ENCODE peak calls at places on chromosomes 13 and 19, in six cellular contexts. N is psoas muscle; O is body of pancreas; C is fibroblast of lung; F is CD8-positive, alpha-beta T cell; B is aorta. Q is an unnamed sample.

GRCh38 chr19:51407631-51408131 is 9.8 kb downstream of the SIGLEC10 start:
- DNase-seq in N (no peak), O (peak; percentile 25), C (no peak), F (no peak), B (no peak), Q (no peak)

GRCh38 chr13:113562085-113562749 is 22.3 kb upstream of the TFDP1 start:
- DNase-seq in N (peak; percentile 73), O (peak; percentile 46), C (peak; percentile 75), F (peak; percentile 18), B (no peak), Q (peak; percentile 70)

GRCh38 chr13:98966019-98966418 is 11.8 kb downstream of the DOCK9 start:
- DNase-seq in N (no peak), O (no peak), C (no peak), F (no peak), B (no peak), Q (no peak)

GRCh38 chr13:111328111-111328802 is 7.8 kb downstream of the TEX29 start:
- DNase-seq in N (no peak), O (no peak), C (no peak), F (no peak), B (no peak), Q (no peak)

GRCh38 chr13:44523176-44524017 is 52.7 kb downstream of the TSC22D1 start:
- DNase-seq in N (no peak), O (peak; percentile 27), C (peak; percentile 90), F (no peak), B (no peak), Q (no peak)

GRCh38 chr13:25137624-25137892 is 34.5 kb downstream of the AMER2 start:
- DNase-seq in N (no peak), O (no peak), C (no peak), F (no peak), B (no peak), Q (no peak)

GRCh38 chr19:47779524-47780214 is 1.2 kb downstream of the SELENOW start:
- DNase-seq in N (peak; percentile 90), O (peak; percentile 61), C (no peak), F (no peak), B (peak; percentile 77), Q (peak; percentile 66)

GRCh38 chr13:57874530-57874929 is 243.0 kb downstream of the PCDH17 start:
- DNase-seq in N (no peak), O (no peak), C (peak; percentile 44), F (no peak), B (no peak), Q (no peak)

GRCh38 chr13:49821216-49821820 is 28.8 kb upstream of the KPNA3 start:
- DNase-seq in N (no peak), O (no peak), C (no peak), F (no peak), B (no peak), Q (no peak)

GRCh38 chr19:45187421-45188100 is 9.0 kb downstream of the BLOC1S3 start:
- DNase-seq in N (no peak), O (no peak), C (no peak), F (no peak), B (no peak), Q (no peak)

GRCh38 chr13:106566682-106567420 is 1.1 kb downstream of the ARGLU1 start:
- DNase-seq in N (peak; percentile 74), O (peak; percentile 65), C (peak; percentile 60), F (peak; percentile 13), B (peak; percentile 76), Q (peak; percentile 63)

GRCh38 chr13:94249512-94249911 is 230.0 kb downstream of the DCT start:
- DNase-seq in N (no peak), O (no peak), C (peak; percentile 94), F (no peak), B (no peak), Q (no peak)

GRCh38 chr19:45424191-45425058 is 708 bp upstream of the ERCC1 start:
- DNase-seq in N (peak; percentile 86), O (peak; percentile 81), C (peak; percentile 97), F (no peak), B (peak; percentile 88), Q (peak; percentile 84)

GRCh38 chr13:100646030-100646673 is 28.4 kb downstream of the TMTC4 start:
- DNase-seq in N (no peak), O (no peak), C (peak; percentile 40), F (no peak), B (no peak), Q (no peak)

GRCh38 chr13:110363009-110363408 is 55.9 kb downstream of the COL4A2 start:
- DNase-seq in N (no peak), O (no peak), C (no peak), F (no peak), B (peak; percentile 67), Q (peak; percentile 84)

GRCh38 chr19:3774621-3775373 is 2.8 kb upstream of the RAX2 start:
- DNase-seq in N (no peak), O (no peak), C (no peak), F (no peak), B (no peak), Q (peak; percentile 56)

GRCh38 chr19:28519950-28520861 is 692.7 kb downstream of the UQCRFS1 start:
- DNase-seq in N (peak; percentile 86), O (peak; percentile 56), C (peak; percentile 72), F (no peak), B (no peak), Q (no peak)

DNA sequence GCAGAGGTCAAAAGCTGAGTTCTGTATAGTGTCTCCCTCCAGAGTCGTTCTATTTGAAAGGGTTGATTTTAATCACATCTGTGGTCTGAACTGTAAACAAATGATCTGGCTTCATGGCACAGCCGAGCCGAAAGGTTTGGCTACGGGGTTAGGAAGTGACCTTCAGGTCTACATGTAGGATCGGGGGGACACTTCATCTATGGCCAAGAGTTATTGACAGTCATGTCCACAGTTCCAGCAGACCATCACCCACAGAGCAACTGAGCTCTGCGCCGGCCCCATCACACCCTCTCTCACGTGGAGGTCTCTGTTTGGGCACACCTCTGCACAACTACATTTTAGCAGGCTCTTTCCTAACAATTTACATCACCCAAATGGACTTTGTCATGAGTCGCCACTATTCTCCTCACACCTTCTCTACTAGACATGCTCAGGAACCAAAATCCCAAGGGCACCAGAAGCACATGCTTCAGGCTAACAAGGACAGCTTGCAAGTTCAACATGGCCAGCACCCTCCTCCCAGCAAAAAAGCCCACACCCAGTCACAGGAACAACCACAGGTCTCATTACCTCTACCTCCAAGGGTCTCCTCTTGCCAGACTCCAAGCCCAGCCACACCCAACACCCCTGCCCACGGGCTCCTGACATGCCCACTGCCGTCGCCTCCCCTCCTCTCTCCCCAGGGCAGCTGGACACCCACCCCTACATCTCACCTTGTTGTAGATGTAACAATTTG is 36.1 kb upstream of the EPHX3 start:
- DNase-seq in N (no peak), O (no peak), C (no peak), F (no peak), B (peak; percentile 12), Q (no peak)
- H3K4me1 ChIP-seq in N (peaks cover 74% of the 10 kb centered on the region), O (peaks cover 76% of the 10 kb centered on the region), C (peaks cover 30% of the 10 kb centered on the region), F (no peaks in the 10 kb centered on the region), B (no peaks in the 10 kb centered on the region), Q (peaks cover 100% of the 10 kb centered on the region)

DNA sequence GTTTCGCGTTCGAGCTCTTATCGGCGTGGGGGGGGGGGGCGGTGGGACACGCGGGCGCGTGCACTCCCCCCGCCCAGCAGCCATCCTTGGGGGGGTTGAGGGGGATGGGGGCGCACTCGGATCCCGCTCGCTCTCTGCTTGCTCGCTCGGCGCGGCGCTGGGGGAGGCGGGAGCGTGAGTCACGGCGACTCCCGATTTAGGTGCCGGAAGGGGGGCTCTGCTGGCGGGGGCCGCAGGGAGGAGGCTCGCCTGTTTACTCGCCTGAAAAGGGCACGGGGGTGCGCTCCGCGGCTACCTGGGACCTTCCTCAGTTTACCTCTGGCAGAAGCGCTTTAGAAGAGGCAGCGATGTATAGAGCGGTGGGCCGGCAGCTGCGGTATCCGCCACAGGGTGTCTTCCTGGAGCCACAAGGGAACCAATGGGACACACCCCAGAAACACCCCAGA is 1.1 kb upstream of the PDE4A start:
- DNase-seq in N (peak; percentile 62), O (no peak), C (peak; percentile 39), F (no peak), B (no peak), Q (no peak)
- H3K27ac ChIP-seq in N (no peak overlapping the region), O (no peak overlapping the region), C (no peak overlapping the region), F (no peak overlapping the region), B (no peak overlapping the region), Q (no peak overlapping the region)

GRCh38 chr19:42285546-42285945 is 16.4 kb upstream of the PRR19 start:
- DNase-seq in N (no peak), O (no peak), C (no peak), F (no peak), B (no peak), Q (peak; percentile 67)

GRCh38 chr19:42283248-42284065 is 14.4 kb downstream of the CIC start:
- DNase-seq in N (peak; percentile 98), O (peak; percentile 97), C (peak; percentile 90), F (peak; percentile 95), B (peak; percentile 97), Q (peak; percentile 96)

GRCh38 chr19:42282810-42283247 is 13.8 kb downstream of the CIC start:
- DNase-seq in N (no peak), O (no peak), C (no peak), F (no peak), B (no peak), Q (no peak)

GRCh38 chr19:42284641-42285341 is 15.7 kb downstream of the CIC start:
- DNase-seq in N (peak; percentile 62), O (no peak), C (no peak), F (no peak), B (no peak), Q (no peak)

DNA sequence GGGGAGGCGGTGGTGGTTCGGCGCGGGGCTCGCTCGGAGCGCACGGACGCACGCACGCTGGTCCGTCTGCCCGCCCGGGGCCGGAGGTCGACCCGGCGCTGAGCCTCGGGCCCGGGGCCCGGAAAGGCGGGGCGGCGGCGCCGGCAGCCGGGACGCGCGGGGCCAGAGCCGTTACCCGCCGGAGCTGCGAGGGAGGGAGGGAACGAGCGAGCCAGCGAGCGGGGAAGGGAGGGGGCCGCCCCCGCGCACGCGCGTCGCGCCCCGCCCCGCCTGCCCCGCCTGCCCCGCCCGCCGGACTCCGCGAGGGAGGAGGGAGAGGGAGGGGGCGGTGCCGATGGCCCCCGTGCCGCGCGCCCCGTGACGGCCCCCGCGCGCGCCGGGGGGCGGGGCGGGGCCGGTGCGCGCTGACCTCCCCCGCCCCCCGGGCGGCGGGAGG is 15.0 kb downstream of the CIC start:
- DNase-seq in N (peak; percentile 93), O (peak; percentile 84), C (peak; percentile 70), F (peak; percentile 76), B (peak; percentile 90), Q (no peak)
- H3K4me1 ChIP-seq in N (peaks cover 50% of the 10 kb centered on the region), O (peaks cover 60% of the 10 kb centered on the region), C (peaks cover 44% of the 10 kb centered on the region), F (peaks cover 40% of the 10 kb centered on the region), B (no peaks in the 10 kb centered on the region), Q (peaks cover 59% of the 10 kb centered on the region)

GRCh38 chr13:77691871-77692270 is 5.6 kb upstream of the SLAIN1 start:
- DNase-seq in N (no peak), O (no peak), C (no peak), F (no peak), B (no peak), Q (no peak)
- H3K27ac ChIP-seq in N (no peak overlapping the region), O (no peak overlapping the region), C (no peak overlapping the region), F (no peak overlapping the region), B (no peak overlapping the region), Q (no peak overlapping the region)

GRCh38 chr13:29527916-29528315 is 67.6 kb downstream of the SLC7A1 start:
- DNase-seq in N (no peak), O (no peak), C (no peak), F (no peak), B (no peak), Q (peak; percentile 49)

GRCh38 chr13:29527511-29527910 is 68.0 kb downstream of the SLC7A1 start:
- DNase-seq in N (no peak), O (no peak), C (no peak), F (no peak), B (no peak), Q (peak; percentile 51)

GRCh38 chr13:29532136-29532535 is 63.4 kb downstream of the SLC7A1 start:
- DNase-seq in N (no peak), O (no peak), C (peak; percentile 57), F (no peak), B (no peak), Q (no peak)

GRCh38 chr13:29526741-29527140 is 68.7 kb downstream of the SLC7A1 start:
- DNase-seq in N (no peak), O (no peak), C (no peak), F (no peak), B (no peak), Q (no peak)

GRCh38 chr13:29529755-29530154 is 65.7 kb downstream of the SLC7A1 start:
- DNase-seq in N (no peak), O (no peak), C (no peak), F (no peak), B (no peak), Q (no peak)
- H3K4me1 ChIP-seq in N (no peaks in the 10 kb centered on the region), O (no peaks in the 10 kb centered on the region), C (no peaks in the 10 kb centered on the region), F (no peaks in the 10 kb centered on the region), B (no peaks in the 10 kb centered on the region), Q (no peaks in the 10 kb centered on the region)

Q was measured in tibial artery.